ENCODE peak calls at places on chromosomes 2 and 18, in four cellular contexts. C, S, M and X are unnamed samples.
A peak's percentile ranks its signal among the peaks of the same experiment; 100 is the strongest.

GRCh38 chr2:43019025-43019367 is 207.4 kb downstream of the ZFP36L2 start:
- DNase-seq in C (no peak), S (no peak), M (no peak), X (no peak)

GRCh38 chr2:71711470-71711857 is 258.1 kb downstream of the DYSF start:
- DNase-seq in C (no peak), S (no peak), M (peak; percentile 82), X (no peak)

GRCh38 chr2:42435641-42436040 is 58.1 kb downstream of the KCNG3 start:
- DNase-seq in C (no peak), S (no peak), M (no peak), X (peak; percentile 78)

GRCh38 chr2:42368817-42369550 is 8.0 kb upstream of the COX7A2L start:
- DNase-seq in C (no peak), S (no peak), M (peak; percentile 5), X (no peak)

GRCh38 chr18:58828399-58829121 is 36.1 kb upstream of the ZNF532 start:
- DNase-seq in C (no peak), S (no peak), M (no peak), X (no peak)

GRCh38 chr2:31547485-31547884 is 33.3 kb downstream of the SRD5A2 start:
- DNase-seq in C (no peak), S (no peak), M (no peak), X (no peak)

GRCh38 chr2:38601463-38602135 is 1.1 kb downstream of the HNRNPLL start:
- DNase-seq in C (no peak), S (no peak), M (peak; percentile 54), X (peak; percentile 75)

GRCh38 chr2:177289824-177290632 is 25.5 kb upstream of the NFE2L2 start:
- DNase-seq in C (no peak), S (no peak), M (no peak), X (no peak)

GRCh38 chr2:147884796-147885195 is 40.0 kb downstream of the ACVR2A start:
- DNase-seq in C (no peak), S (no peak), M (no peak), X (no peak)